ENCODE peak calls at places on chromosomes 11 and 22, in four cellular contexts. One of them, this sample, is unnamed.

GRCh38 chr22:46368422-46368821 is 32.9 kb downstream of the TRMU start:
- DNase-seq in sigmoid colon: no peak
- DNase-seq in AG04450: no peak
- DNase-seq in adrenal gland: no peak
- DNase-seq in this sample: no peak

GRCh38 chr11:115221461-115222069 is 282.6 kb downstream of the CADM1 start:
- DNase-seq in AG04450: no peak
- DNase-seq in sigmoid colon: no peak
- DNase-seq in adrenal gland: no peak
- DNase-seq in this sample: no peak

GRCh38 chr22:18144105-18144504 is 5.9 kb upstream of the USP18 start:
- DNase-seq in adrenal gland: no peak
- DNase-seq in AG04450: no peak
- DNase-seq in sigmoid colon: no peak
- DNase-seq in this sample: no peak

GRCh38 chr11:706957-707816 is 1.2 kb downstream of the EPS8L2 start:
- DNase-seq in adrenal gland: peak; percentile 65
- DNase-seq in AG04450: no peak
- DNase-seq in sigmoid colon: no peak
- DNase-seq in this sample: no peak

GRCh38 chr22:48084749-48085090 is 1322.3 kb downstream of the TBC1D22A start:
- DNase-seq in sigmoid colon: peak; percentile 26
- DNase-seq in AG04450: no peak
- DNase-seq in adrenal gland: no peak
- DNase-seq in this sample: no peak

GRCh38 chr11:67102664-67103063 is 16.4 kb upstream of the KDM2A start:
- DNase-seq in AG04450: no peak
- DNase-seq in adrenal gland: no peak
- DNase-seq in sigmoid colon: no peak
- DNase-seq in this sample: no peak

GRCh38 chr11:108647701-108648527 is 17.0 kb upstream of the DDX10 start:
- DNase-seq in adrenal gland: peak; percentile 70
- DNase-seq in sigmoid colon: no peak
- DNase-seq in AG04450: peak; percentile 62
- DNase-seq in this sample: peak; percentile 73

GRCh38 chr11:43988040-43988793 is 45.8 kb downstream of the C11orf96 start:
- DNase-seq in sigmoid colon: no peak
- DNase-seq in adrenal gland: no peak
- DNase-seq in AG04450: no peak
- DNase-seq in this sample: no peak

GRCh38 chr11:115778928-115779650 is 274.9 kb upstream of the CADM1 start:
- DNase-seq in sigmoid colon: no peak
- DNase-seq in AG04450: no peak
- DNase-seq in adrenal gland: peak; percentile 70
- DNase-seq in this sample: no peak

GRCh38 chr11:30800904-30801303 is 214.8 kb upstream of the MPPED2 start:
- DNase-seq in sigmoid colon: no peak
- DNase-seq in AG04450: no peak
- DNase-seq in adrenal gland: no peak
- DNase-seq in this sample: no peak

GRCh38 chr11:12784987-12785386 is 110.8 kb downstream of the TEAD1 start:
- DNase-seq in AG04450: no peak
- DNase-seq in sigmoid colon: no peak
- DNase-seq in adrenal gland: no peak
- DNase-seq in this sample: no peak

GRCh38 chr11:29272019-29272654 is 744.7 kb downstream of the KCNA4 start:
- DNase-seq in AG04450: no peak
- DNase-seq in adrenal gland: peak; percentile 21
- DNase-seq in sigmoid colon: no peak
- DNase-seq in this sample: no peak

GRCh38 chr11:86916330-86916729 is 38.9 kb downstream of the FZD4 start:
- DNase-seq in sigmoid colon: no peak
- DNase-seq in AG04450: no peak
- DNase-seq in adrenal gland: no peak
- DNase-seq in this sample: no peak

GRCh38 chr11:28346721-28347120 is 238.5 kb downstream of the METTL15 start:
- DNase-seq in AG04450: no peak
- DNase-seq in adrenal gland: no peak
- DNase-seq in sigmoid colon: no peak
- DNase-seq in this sample: no peak

GRCh38 chr22:50729391-50730012 is 8.5 kb upstream of the ACR start:
- DNase-seq in sigmoid colon: peak; percentile 59
- DNase-seq in AG04450: no peak
- DNase-seq in adrenal gland: no peak
- DNase-seq in this sample: no peak

GRCh38 chr22:48897959-48898358 is 929.7 kb downstream of the BRD1 start:
- DNase-seq in sigmoid colon: peak; percentile 47
- DNase-seq in AG04450: no peak
- DNase-seq in adrenal gland: no peak
- DNase-seq in this sample: no peak

GRCh38 chr11:76626921-76627391 is 43.6 kb downstream of the LRRC32 start:
- DNase-seq in AG04450: no peak
- DNase-seq in adrenal gland: peak; percentile 17
- DNase-seq in sigmoid colon: peak; percentile 52
- DNase-seq in this sample: peak; percentile 83

GRCh38 chr11:14310696-14311095 is 48.3 kb downstream of the RRAS2 start:
- DNase-seq in sigmoid colon: no peak
- DNase-seq in adrenal gland: no peak
- DNase-seq in AG04450: no peak
- DNase-seq in this sample: no peak

GRCh38 chr11:28981331-28981865 is 873.2 kb downstream of the METTL15 start:
- DNase-seq in sigmoid colon: no peak
- DNase-seq in AG04450: no peak
- DNase-seq in adrenal gland: no peak
- DNase-seq in this sample: no peak

GRCh38 chr22:45970709-45971388 is 6.1 kb downstream of the WNT7B start:
- DNase-seq in AG04450: no peak
- DNase-seq in adrenal gland: no peak
- DNase-seq in sigmoid colon: no peak
- DNase-seq in this sample: no peak

GRCh38 chr11:130528301-130528651 is 79.8 kb downstream of the ADAMTS15 start:
- DNase-seq in AG04450: no peak
- DNase-seq in sigmoid colon: no peak
- DNase-seq in adrenal gland: no peak
- DNase-seq in this sample: no peak

GRCh38 chr11:114416441-114416928 is 16.0 kb downstream of the RBM7 start:
- DNase-seq in sigmoid colon: no peak
- DNase-seq in adrenal gland: no peak
- DNase-seq in AG04450: no peak
- DNase-seq in this sample: no peak

GRCh38 chr11:26247340-26247739 is 84.6 kb upstream of the ANO3 start:
- DNase-seq in AG04450: no peak
- DNase-seq in sigmoid colon: no peak
- DNase-seq in adrenal gland: no peak
- DNase-seq in this sample: no peak

GRCh38 chr11:105960252-105961245 is 61.5 kb downstream of the MSANTD4 start:
- DNase-seq in sigmoid colon: no peak
- DNase-seq in adrenal gland: no peak
- DNase-seq in AG04450: no peak
- DNase-seq in this sample: no peak

GRCh38 chr11:15229069-15229468 is 114.3 kb downstream of the INSC start:
- DNase-seq in adrenal gland: no peak
- DNase-seq in sigmoid colon: no peak
- DNase-seq in AG04450: no peak
- DNase-seq in this sample: no peak

GRCh38 chr11:70650075-70650909 is 252.0 kb downstream of the CTTN start:
- DNase-seq in adrenal gland: peak; percentile 79
- DNase-seq in AG04450: peak; percentile 10
- DNase-seq in sigmoid colon: no peak
- DNase-seq in this sample: no peak

GRCh38 chr22:27377901-27378300 is 423.7 kb downstream of the MN1 start:
- DNase-seq in adrenal gland: no peak
- DNase-seq in AG04450: no peak
- DNase-seq in sigmoid colon: no peak
- DNase-seq in this sample: no peak

GRCh38 chr11:111759778-111760407 is 6.3 kb downstream of the PPP2R1B start:
- DNase-seq in AG04450: no peak
- DNase-seq in sigmoid colon: no peak
- DNase-seq in adrenal gland: no peak
- DNase-seq in this sample: no peak

GRCh38 chr11:75240381-75241035 is at the start of gene TPBGL:
- DNase-seq in AG04450: no peak
- DNase-seq in adrenal gland: no peak
- DNase-seq in sigmoid colon: peak; percentile 63
- DNase-seq in this sample: no peak

GRCh38 chr22:44329179-44329796 is 16.5 kb upstream of the SHISAL1 start:
- DNase-seq in AG04450: no peak
- DNase-seq in adrenal gland: no peak
- DNase-seq in sigmoid colon: peak; percentile 64
- DNase-seq in this sample: no peak

GRCh38 chr11:111923951-111924350 is 5.2 kb downstream of the C11orf52 start:
- DNase-seq in AG04450: no peak
- DNase-seq in adrenal gland: no peak
- DNase-seq in sigmoid colon: peak; percentile 29
- DNase-seq in this sample: no peak

GRCh38 chr22:29393019-29393608 is 4.7 kb upstream of the AP1B1 start:
- DNase-seq in sigmoid colon: no peak
- DNase-seq in AG04450: no peak
- DNase-seq in adrenal gland: no peak
- DNase-seq in this sample: no peak

GRCh38 chr11:123640677-123641494 is 13.5 kb downstream of the SCN3B start:
- DNase-seq in adrenal gland: peak; percentile 63
- DNase-seq in sigmoid colon: no peak
- DNase-seq in AG04450: no peak
- DNase-seq in this sample: peak; percentile 44

GRCh38 chr11:74648894-74649293 is 56.5 kb downstream of the POLD3 start:
- DNase-seq in AG04450: peak; percentile 68
- DNase-seq in sigmoid colon: no peak
- DNase-seq in adrenal gland: no peak
- DNase-seq in this sample: no peak

GRCh38 chr11:330307-330693 is 9.6 kb upstream of the IFITM3 start:
- DNase-seq in AG04450: no peak
- DNase-seq in adrenal gland: no peak
- DNase-seq in sigmoid colon: peak; percentile 59
- DNase-seq in this sample: no peak

GRCh38 chr11:59667812-59668187 is 1.0 kb downstream of the PATL1 start:
- DNase-seq in adrenal gland: no peak
- DNase-seq in sigmoid colon: no peak
- DNase-seq in AG04450: no peak
- DNase-seq in this sample: no peak

GRCh38 chr11:46553746-46554204 is 40.0 kb downstream of the AMBRA1 start:
- DNase-seq in adrenal gland: no peak
- DNase-seq in sigmoid colon: no peak
- DNase-seq in AG04450: no peak
- DNase-seq in this sample: no peak

GRCh38 chr11:68682531-68682931 is 1.8 kb upstream of the GAL start:
- DNase-seq in AG04450: no peak
- DNase-seq in adrenal gland: no peak
- DNase-seq in sigmoid colon: peak; percentile 52
- DNase-seq in this sample: no peak

GRCh38 chr11:81033779-81034550 is 1593.1 kb upstream of the TENM4 start:
- DNase-seq in adrenal gland: no peak
- DNase-seq in sigmoid colon: no peak
- DNase-seq in AG04450: no peak
- DNase-seq in this sample: no peak

GRCh38 chr22:17109976-17110375 is 11.2 kb downstream of the TMEM121B start:
- DNase-seq in sigmoid colon: no peak
- DNase-seq in adrenal gland: no peak
- DNase-seq in AG04450: no peak
- DNase-seq in this sample: no peak
- H3K4me3 ChIP-seq in sigmoid colon: no peak overlapping the region
- H3K4me3 ChIP-seq in adrenal gland: no peak overlapping the region
- H3K4me3 ChIP-seq in AG04450: no peak overlapping the region
- H3K4me3 ChIP-seq in this sample: no peak overlapping the region

GRCh38 chr11:120024046-120024445 is 113.9 kb downstream of the TRIM29 start:
- DNase-seq in sigmoid colon: no peak
- DNase-seq in AG04450: no peak
- DNase-seq in adrenal gland: no peak
- DNase-seq in this sample: no peak

GRCh38 chr11:120023120-120023519 is 114.8 kb downstream of the TRIM29 start:
- DNase-seq in AG04450: no peak
- DNase-seq in sigmoid colon: no peak
- DNase-seq in adrenal gland: no peak
- DNase-seq in this sample: no peak

GRCh38 chr11:120022617-120023016 is 115.3 kb downstream of the TRIM29 start:
- DNase-seq in adrenal gland: no peak
- DNase-seq in AG04450: no peak
- DNase-seq in sigmoid colon: no peak
- DNase-seq in this sample: no peak

GRCh38 chr11:120024586-120024985 is 113.3 kb downstream of the TRIM29 start:
- DNase-seq in sigmoid colon: no peak
- DNase-seq in adrenal gland: no peak
- DNase-seq in AG04450: no peak
- DNase-seq in this sample: no peak

DNA sequence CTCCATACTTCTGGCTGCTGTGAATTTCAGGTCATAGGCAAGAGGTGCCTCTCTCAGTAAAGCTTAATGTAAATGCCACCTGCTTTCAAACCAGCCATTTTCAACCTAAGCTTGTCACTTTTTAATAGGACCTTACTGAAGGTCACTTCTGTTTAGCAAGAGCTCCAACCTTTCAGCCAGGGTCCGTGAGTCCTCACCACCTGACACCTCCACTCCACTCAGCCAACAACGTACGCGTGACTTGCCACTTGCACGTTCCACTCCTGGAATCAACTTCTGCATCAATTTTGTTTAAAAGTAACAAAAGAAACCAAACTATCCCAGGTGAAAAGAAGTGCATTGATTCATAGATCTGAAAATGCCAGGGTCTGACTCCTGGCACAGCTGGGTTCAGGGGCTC is 114.4 kb downstream of the TRIM29 start:
- DNase-seq in sigmoid colon: no peak
- DNase-seq in AG04450: no peak
- DNase-seq in adrenal gland: no peak
- DNase-seq in this sample: no peak
- H3K4me3 ChIP-seq in sigmoid colon: no peak overlapping the region
- H3K4me3 ChIP-seq in AG04450: no peak overlapping the region
- H3K4me3 ChIP-seq in adrenal gland: no peak overlapping the region
- H3K4me3 ChIP-seq in this sample: no peak overlapping the region

GRCh38 chr11:10898763-10899541 is 41.1 kb upstream of the ZBED5 start:
- DNase-seq in sigmoid colon: no peak
- DNase-seq in AG04450: no peak
- DNase-seq in adrenal gland: no peak
- DNase-seq in this sample: no peak
- H3K4me3 ChIP-seq in sigmoid colon: no peak overlapping the region
- H3K4me3 ChIP-seq in AG04450: peak overlapping the region; percentile 45
- H3K4me3 ChIP-seq in adrenal gland: no peak overlapping the region
- H3K4me3 ChIP-seq in this sample: no peak overlapping the region

GRCh38 chr22:19519041-19519926 is 4.9 kb downstream of the CLDN5 start:
- DNase-seq in sigmoid colon: no peak
- DNase-seq in adrenal gland: no peak
- DNase-seq in AG04450: no peak
- DNase-seq in this sample: no peak
- H3K4me3 ChIP-seq in sigmoid colon: no peak overlapping the region
- H3K4me3 ChIP-seq in adrenal gland: no peak overlapping the region
- H3K4me3 ChIP-seq in AG04450: no peak overlapping the region
- H3K4me3 ChIP-seq in this sample: no peak overlapping the region

This sample was measured in CD4-positive, CD25-positive, alpha-beta regulatory T cell.